ENCODE peak calls at places on chromosomes 2 and 18, in six cellular contexts. Z, G, S, P, D and X are unnamed samples.

GRCh38 chr18:39862341-39862740 is 2092.7 kb upstream of the PIK3C3 start:
- DNase-seq in Z (no peak), G (no peak), S (no peak), P (no peak), D (no peak), X (no peak)

GRCh38 chr2:228048838-228049490 is 132.5 kb downstream of the SPHKAP start:
- DNase-seq in Z (peak; percentile 2), G (peak; percentile 26), S (peak; percentile 62), P (no peak), D (no peak), X (peak; percentile 28)

GRCh38 chr2:120592084-120592483 is 143.6 kb upstream of the GLI2 start:
- DNase-seq in Z (no peak), G (no peak), S (no peak), P (no peak), D (no peak), X (no peak)

GRCh38 chr2:11775384-11775783 is 29.0 kb downstream of the LPIN1 start:
- DNase-seq in Z (no peak), G (no peak), S (no peak), P (no peak), D (no peak), X (no peak)

GRCh38 chr2:205868773-205869333 is 186.6 kb downstream of the NRP2 start:
- DNase-seq in Z (no peak), G (no peak), S (no peak), P (no peak), D (no peak), X (no peak)

GRCh38 chr2:80737047-80737446 is 432.5 kb upstream of the LRRTM1 start:
- DNase-seq in Z (no peak), G (no peak), S (no peak), P (no peak), D (no peak), X (no peak)

GRCh38 chr18:2997429-2997828 is 15.5 kb downstream of the LPIN2 start:
- DNase-seq in Z (no peak), G (no peak), S (no peak), P (no peak), D (no peak), X (no peak)

GRCh38 chr2:78420132-78420531 is 605.4 kb upstream of the REG3G start:
- DNase-seq in Z (no peak), G (no peak), S (no peak), P (no peak), D (no peak), X (no peak)

GRCh38 chr2:44130441-44130840 is 38.2 kb upstream of the PPM1B start:
- DNase-seq in Z (peak; percentile 8), G (no peak), S (peak; percentile 53), P (no peak), D (no peak), X (no peak)

GRCh38 chr2:26068602-26069298 is 34.9 kb downstream of the RAB10 start:
- DNase-seq in Z (peak; percentile 79), G (no peak), S (peak; percentile 81), P (no peak), D (no peak), X (peak; percentile 48)
- TF ChIP-seq POLR2A in Z (peak; percentile 49), G (no peak), S (no peak), P (no peak), D (no peak), X (no peak)

DNA sequence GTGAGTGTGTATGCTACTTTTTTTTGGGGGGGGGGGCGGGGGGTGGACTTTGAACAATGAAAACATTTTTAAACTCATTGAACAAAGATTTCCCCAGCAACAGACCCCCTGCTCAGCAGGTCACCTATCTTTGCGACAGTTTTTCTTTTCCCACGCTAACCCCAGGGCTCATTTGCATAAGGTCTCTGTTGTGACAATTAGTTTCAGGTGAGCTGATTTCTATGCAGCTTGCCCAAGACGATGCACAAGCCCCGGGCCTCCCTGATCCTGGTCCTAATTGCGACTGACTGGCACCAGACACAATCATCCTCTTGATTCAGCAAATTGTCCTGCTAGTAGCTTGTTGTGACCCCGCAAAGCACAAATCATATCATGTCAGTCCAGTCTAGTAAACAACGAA is 40.3 kb downstream of the ZEB2 start:
- DNase-seq in Z (no peak), G (no peak), S (no peak), P (no peak), D (no peak), X (no peak)
- H3K4me3 ChIP-seq in Z (no peak overlapping the region), G (no peak overlapping the region), S (no peak overlapping the region), P (no peak overlapping the region), D (no peak overlapping the region), X (no peak overlapping the region)

GRCh38 chr2:64145760-64146159 is 1.5 kb upstream of the PELI1 start:
- DNase-seq in Z (no peak), G (no peak), S (no peak), P (no peak), D (no peak), X (no peak)

GRCh38 chr2:64142817-64143153 is 1.4 kb downstream of the PELI1 start:
- DNase-seq in Z (no peak), G (no peak), S (no peak), P (no peak), D (no peak), X (no peak)

GRCh38 chr2:64145119-64145518 is 899 bp upstream of the PELI1 start:
- DNase-seq in Z (no peak), G (no peak), S (no peak), P (no peak), D (no peak), X (no peak)

GRCh38 chr2:64143154-64144056 is 815 bp downstream of the PELI1 start:
- DNase-seq in Z (peak; percentile 43), G (no peak), S (peak; percentile 28), P (peak; percentile 66), D (peak; percentile 11), X (peak; percentile 29)

DNA sequence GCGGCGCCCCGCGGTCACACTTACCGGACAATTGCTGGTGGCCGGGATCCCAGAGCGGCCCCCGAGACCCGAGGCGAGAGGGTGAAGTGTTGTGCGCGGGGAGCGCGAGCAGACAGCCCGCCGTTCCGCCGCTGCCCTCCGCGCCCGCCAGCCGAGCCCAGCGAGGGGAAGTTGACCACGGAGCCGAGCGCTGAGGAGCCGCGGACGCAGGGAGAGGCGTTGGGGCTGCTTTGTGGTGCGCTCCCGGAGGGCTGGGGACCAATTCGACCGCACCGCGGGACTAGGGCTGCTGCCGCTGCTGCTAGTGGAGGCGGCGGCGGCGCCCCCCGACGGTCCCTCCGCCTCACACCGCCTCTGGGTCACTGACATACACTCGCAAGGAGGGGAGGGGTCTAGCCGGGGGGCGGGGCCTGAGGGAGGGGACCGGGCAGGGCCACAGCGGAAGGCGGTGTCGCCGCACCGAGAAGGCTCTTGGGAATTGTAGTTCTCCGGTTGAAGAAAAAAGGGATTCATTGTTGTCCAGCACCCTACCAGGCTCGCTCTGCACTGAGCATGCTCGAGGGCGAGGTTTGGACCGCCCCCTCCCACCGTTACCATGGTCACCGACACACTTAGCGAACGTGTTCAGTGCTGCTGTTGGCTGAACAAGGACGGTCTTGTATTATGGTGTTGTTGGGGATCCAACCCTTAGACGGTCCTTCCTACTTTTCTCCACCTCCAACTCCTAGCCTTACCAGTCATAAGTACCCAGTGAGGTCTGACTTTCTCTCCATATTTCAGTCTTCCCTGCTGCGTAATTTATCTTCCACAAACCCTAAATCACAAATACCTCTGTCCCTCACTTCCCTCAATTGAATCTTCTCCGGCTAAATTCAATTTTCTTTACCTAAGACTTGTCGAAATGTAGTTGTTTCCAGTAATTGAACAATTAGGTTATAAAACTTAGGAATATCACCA is at the start of gene PELI1:
- DNase-seq in Z (peak; percentile 95), G (peak; percentile 95), S (peak; percentile 99), P (peak; percentile 98), D (peak; percentile 94), X (peak; percentile 99)
- TF ChIP-seq CTCF in Z (peak; percentile 61), G (peak; percentile 19), S (peak; percentile 24), P (no peak), D (peak; percentile 30), X (no peak)

GRCh38 chr2:74152954-74153353 is 5.2 kb upstream of the BOLA3 start:
- DNase-seq in Z (no peak), G (no peak), S (no peak), P (no peak), D (no peak), X (no peak)
- TF ChIP-seq POLR2A in Z (no peak), G (no peak), S (no peak), P (no peak), D (no peak), X (no peak)

DNA sequence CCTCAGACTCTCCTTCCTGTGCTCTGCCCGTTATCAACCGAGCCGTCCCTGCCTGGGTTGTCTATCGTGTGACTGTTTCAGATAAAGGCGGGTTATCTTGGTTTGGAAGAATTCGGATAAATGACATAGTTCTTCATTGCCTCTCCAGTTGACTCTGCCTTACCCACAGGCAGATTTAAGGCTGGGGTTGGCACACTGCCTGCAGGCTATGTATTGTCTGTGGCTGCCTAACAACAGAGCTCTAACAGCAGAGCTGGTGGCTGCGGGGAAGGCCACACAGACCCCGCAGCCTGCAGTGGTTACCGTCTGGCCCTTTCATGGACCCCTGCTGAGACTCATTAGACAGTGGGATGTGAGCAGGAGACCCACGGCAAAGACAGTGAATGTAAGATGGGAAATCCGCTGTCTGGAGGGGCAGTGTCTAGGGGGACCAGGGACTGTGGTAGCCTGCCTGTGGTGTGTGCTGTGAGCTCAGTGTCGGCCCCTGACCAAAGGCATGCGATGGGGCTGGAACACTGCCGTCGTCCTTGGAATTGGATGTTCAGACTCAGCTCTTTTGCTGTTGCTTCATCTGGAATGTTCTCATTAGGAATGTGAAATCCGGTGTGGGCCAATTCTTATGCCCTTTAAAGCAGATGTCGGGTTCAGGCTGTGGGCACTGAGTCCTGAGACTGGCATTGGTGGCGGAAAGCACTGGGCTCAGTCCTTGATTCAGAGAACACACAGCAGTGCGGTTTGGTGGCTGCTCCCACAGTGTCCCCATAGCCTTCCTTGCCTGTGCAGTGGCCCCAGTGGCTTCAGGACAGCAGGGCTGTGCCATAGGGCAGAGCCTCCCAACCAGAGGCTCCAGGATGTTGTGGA is 44.5 kb downstream of the SH3RF3 start:
- DNase-seq in Z (no peak), G (peak; percentile 42), S (no peak), P (no peak), D (peak; percentile 91), X (peak; percentile 84)
- H3K4me3 ChIP-seq in Z (no peak overlapping the region), G (no peak overlapping the region), S (no peak overlapping the region), P (no peak overlapping the region), D (no peak overlapping the region), X (no peak overlapping the region)

GRCh38 chr2:219475697-219476604 is 22.7 kb upstream of the GMPPA start:
- DNase-seq in Z (peak; percentile 77), G (peak; percentile 80), S (peak; percentile 63), P (peak; percentile 95), D (peak; percentile 64), X (peak; percentile 85)
- TF ChIP-seq CTCF in Z (peak; percentile 92), G (peak; percentile 83), S (peak; percentile 84), P (no peak), D (peak; percentile 86), X (peak; percentile 75)

DNA sequence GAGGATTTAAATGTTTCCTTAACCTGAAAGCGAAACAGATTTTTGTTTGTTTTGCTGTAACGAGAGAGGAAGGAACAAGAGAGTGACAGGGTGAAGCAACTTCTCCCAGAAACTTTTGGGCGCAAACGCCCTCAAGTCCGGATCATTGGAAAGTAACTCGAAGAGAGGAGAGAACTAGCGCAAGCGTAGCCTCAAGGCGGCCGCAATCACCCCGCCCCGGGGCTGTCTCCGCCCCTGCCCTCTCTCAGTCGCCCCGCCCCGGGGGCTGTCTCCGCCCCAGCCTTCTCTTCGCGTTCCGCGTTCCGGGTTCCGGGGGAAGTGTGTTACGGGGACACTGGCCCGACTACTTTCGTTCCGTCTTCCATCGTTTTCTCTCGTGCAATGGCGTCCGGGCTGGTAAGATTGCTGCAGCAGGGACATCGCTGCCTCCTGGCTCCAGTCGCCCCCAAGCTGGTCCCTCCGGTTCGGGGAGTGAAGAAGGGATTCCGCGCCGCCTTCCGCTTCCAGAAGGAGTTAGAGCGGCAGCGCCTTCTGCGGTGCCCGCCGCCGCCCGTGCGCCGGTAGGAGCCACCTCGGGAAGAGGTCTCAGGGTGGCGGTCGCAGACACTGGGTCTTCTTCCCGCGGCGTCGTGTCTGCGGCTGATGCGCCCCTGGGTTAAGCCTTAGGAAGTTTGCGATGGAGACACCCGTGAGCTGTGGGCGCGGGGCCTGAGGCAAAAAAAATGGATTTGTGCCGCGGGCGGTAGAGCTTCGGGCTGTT is at the start of gene MRPL44:
- DNase-seq in Z (peak; percentile 90), G (peak; percentile 99), S (peak; percentile 94), P (peak; percentile 99), D (peak; percentile 94), X (peak; percentile 97)
- TF ChIP-seq POLR2A in Z (peak; percentile 84), G (no peak), S (peak; percentile 61), P (peak; percentile 92), D (peak; percentile 75), X (peak; percentile 40)